ENCODE peak calls at places on chromosome 12, in five cellular contexts. F, L, P, A and X are unnamed samples.
A peak's percentile ranks its signal among the peaks of the same experiment; 100 is the strongest.

GRCh38 chr12:54549774-54550451 is 512 bp downstream of the PDE1B start:
- DNase-seq in F (peak; percentile 42), L (peak; percentile 3), P (no peak), A (no peak), X (no peak)

GRCh38 chr12:118979763-118980406 is 1.5 kb upstream of the SRRM4 start:
- DNase-seq in F (no peak), L (peak; percentile 52), P (peak; percentile 56), A (no peak), X (peak; percentile 30)

GRCh38 chr12:105931762-105932587 is 206.8 kb downstream of the NUAK1 start:
- DNase-seq in F (no peak), L (no peak), P (no peak), A (no peak), X (no peak)

GRCh38 chr12:92543359-92543758 is 159.4 kb upstream of the PLEKHG7 start:
- DNase-seq in F (no peak), L (peak; percentile 89), P (no peak), A (no peak), X (peak; percentile 92)

GRCh38 chr12:57626111-57626928 is 6.7 kb downstream of the B4GALNT1 start:
- DNase-seq in F (no peak), L (no peak), P (no peak), A (no peak), X (no peak)

GRCh38 chr12:44174053-44174452 is 338.2 kb downstream of the TMEM117 start:
- DNase-seq in F (no peak), L (no peak), P (no peak), A (no peak), X (no peak)

GRCh38 chr12:132263061-132263360 is 66.4 kb downstream of the GALNT9 start:
- DNase-seq in F (no peak), L (no peak), P (no peak), A (no peak), X (no peak)

GRCh38 chr12:54300732-54301427 is at the start of gene NFE2:
- DNase-seq in F (peak; percentile 51), L (peak; percentile 70), P (peak; percentile 25), A (no peak), X (no peak)

GRCh38 chr12:55171445-55171844 is 45.2 kb downstream of the OR9K2 start:
- DNase-seq in F (no peak), L (no peak), P (no peak), A (no peak), X (no peak)

GRCh38 chr12:65170245-65170881 is 980 bp downstream of the LEMD3 start:
- DNase-seq in F (peak; percentile 67), L (peak; percentile 54), P (peak; percentile 49), A (peak; percentile 48), X (no peak)